ENCODE peak calls at places on chromosomes 13 and 19, in eight cellular contexts. V, K, X, C, E, I, G and A are unnamed samples.

GRCh38 chr19:28633223-28634030 is 579.5 kb downstream of the UQCRFS1 start:
- DNase-seq in V (no peak), K (peak; percentile 35), X (peak; percentile 85), C (peak; percentile 61), E (peak; percentile 73), I (peak; percentile 74), G (peak; percentile 61), A (peak; percentile 68)

GRCh38 chr19:42693760-42694350 is 46.4 kb downstream of the PSG3 start:
- DNase-seq in V (peak; percentile 47), K (peak; percentile 57), X (peak; percentile 65), C (peak; percentile 51), E (peak; percentile 63), I (no peak), G (peak; percentile 35), A (no peak)

GRCh38 chr19:16367269-16367683 is 42.6 kb downstream of the KLF2 start:
- DNase-seq in V (no peak), K (peak; percentile 71), X (no peak), C (no peak), E (no peak), I (no peak), G (no peak), A (no peak)

GRCh38 chr19:42246143-42246868 is 3.9 kb upstream of the GSK3A start:
- DNase-seq in V (peak; percentile 84), K (no peak), X (peak; percentile 86), C (peak; percentile 80), E (peak; percentile 75), I (peak; percentile 80), G (peak; percentile 69), A (peak; percentile 47)

GRCh38 chr13:72004975-72005374 is 138.0 kb upstream of the DACH1 start:
- DNase-seq in V (no peak), K (no peak), X (peak; percentile 84), C (peak; percentile 1), E (no peak), I (peak; percentile 20), G (no peak), A (no peak)

GRCh38 chr13:60759499-60759898 is 362.5 kb downstream of the TDRD3 start:
- DNase-seq in V (no peak), K (no peak), X (peak; percentile 10), C (peak; percentile 27), E (no peak), I (peak; percentile 72), G (no peak), A (no peak)

GRCh38 chr13:20547479-20547908 is 19.5 kb upstream of the IFT88 start:
- DNase-seq in V (no peak), K (no peak), X (no peak), C (no peak), E (no peak), I (no peak), G (no peak), A (no peak)

GRCh38 chr19:14117668-14118164 is at the start of gene PRKACA:
- DNase-seq in V (peak; percentile 99), K (peak; percentile 100), X (peak; percentile 98), C (peak; percentile 99), E (peak; percentile 99), I (peak; percentile 100), G (peak; percentile 98), A (peak; percentile 97)

GRCh38 chr13:74129500-74130144 is 4.6 kb downstream of the KLF12 start:
- DNase-seq in V (peak; percentile 44), K (no peak), X (peak; percentile 22), C (no peak), E (no peak), I (no peak), G (no peak), A (no peak)

GRCh38 chr19:41848666-41849065 is 3.8 kb downstream of the DMRTC2 start:
- DNase-seq in V (no peak), K (peak; percentile 6), X (no peak), C (no peak), E (no peak), I (no peak), G (no peak), A (no peak)

GRCh38 chr13:112924365-112924764 is 44.6 kb upstream of the MCF2L start:
- DNase-seq in V (no peak), K (no peak), X (no peak), C (no peak), E (no peak), I (no peak), G (no peak), A (no peak)

GRCh38 chr13:112928958-112929777 is 39.8 kb upstream of the MCF2L start:
- DNase-seq in V (peak; percentile 44), K (no peak), X (peak; percentile 23), C (peak; percentile 48), E (no peak), I (no peak), G (no peak), A (no peak)

GRCh38 chr13:112928020-112928931 is 40.7 kb upstream of the MCF2L start:
- DNase-seq in V (no peak), K (no peak), X (no peak), C (no peak), E (no peak), I (no peak), G (no peak), A (no peak)

GRCh38 chr13:112926003-112926402 is 43.0 kb upstream of the MCF2L start:
- DNase-seq in V (no peak), K (no peak), X (no peak), C (no peak), E (no peak), I (no peak), G (no peak), A (no peak)

GRCh38 chr13:112926993-112927392 is 42.0 kb upstream of the MCF2L start:
- DNase-seq in V (no peak), K (no peak), X (no peak), C (no peak), E (no peak), I (no peak), G (no peak), A (no peak)
- TF ChIP-seq CTCF in V (no peak), K (no peak), X (no peak), C (no peak), E (no peak), I (no peak), G (no peak), A (no peak)

GRCh38 chr19:9498183-9498902 is at the start of gene ZNF560:
- DNase-seq in V (peak; percentile 57), K (no peak), X (peak; percentile 67), C (peak; percentile 27), E (peak; percentile 59), I (no peak), G (peak; percentile 84), A (no peak)
- TF ChIP-seq CTCF in V (peak; percentile 49), K (no peak), X (peak; percentile 56), C (peak; percentile 16), E (peak; percentile 55), I (peak; percentile 12), G (peak; percentile 85), A (no peak)

GRCh38 chr19:58453743-58454142 is 2.3 kb downstream of the ZNF324B start:
- DNase-seq in V (no peak), K (no peak), X (no peak), C (no peak), E (no peak), I (no peak), G (no peak), A (no peak)

GRCh38 chr19:58455306-58455705 is 3.9 kb downstream of the ZNF324B start:
- DNase-seq in V (no peak), K (no peak), X (no peak), C (no peak), E (no peak), I (no peak), G (no peak), A (no peak)

GRCh38 chr19:58456111-58456510 is 4.7 kb downstream of the ZNF324B start:
- DNase-seq in V (no peak), K (no peak), X (no peak), C (no peak), E (no peak), I (no peak), G (no peak), A (no peak)

GRCh38 chr19:58451358-58452101 is at the start of gene ZNF324B:
- DNase-seq in V (peak; percentile 95), K (peak; percentile 97), X (peak; percentile 94), C (peak; percentile 95), E (peak; percentile 96), I (peak; percentile 99), G (peak; percentile 97), A (peak; percentile 97)

GRCh38 chr19:58450836-58451357 is 525 bp upstream of the ZNF324B start:
- DNase-seq in V (no peak), K (no peak), X (no peak), C (no peak), E (no peak), I (no peak), G (no peak), A (no peak)
- TF ChIP-seq CTCF in V (no peak), K (no peak), X (no peak), C (no peak), E (no peak), I (no peak), G (no peak), A (no peak)

GRCh38 chr19:35205733-35206323 is 22.7 kb downstream of the FAM187B start:
- DNase-seq in V (no peak), K (no peak), X (no peak), C (no peak), E (no peak), I (no peak), G (no peak), A (no peak)

GRCh38 chr19:35206379-35206778 is 22.2 kb downstream of the FAM187B start:
- DNase-seq in V (no peak), K (peak; percentile 40), X (no peak), C (no peak), E (no peak), I (no peak), G (no peak), A (no peak)

GRCh38 chr19:35199481-35199880 is 29.1 kb downstream of the FAM187B start:
- DNase-seq in V (no peak), K (no peak), X (no peak), C (no peak), E (no peak), I (no peak), G (no peak), A (no peak)

GRCh38 chr19:35204799-35205732 is 23.5 kb downstream of the FAM187B start:
- DNase-seq in V (no peak), K (peak; percentile 78), X (no peak), C (no peak), E (no peak), I (no peak), G (no peak), A (no peak)

DNA sequence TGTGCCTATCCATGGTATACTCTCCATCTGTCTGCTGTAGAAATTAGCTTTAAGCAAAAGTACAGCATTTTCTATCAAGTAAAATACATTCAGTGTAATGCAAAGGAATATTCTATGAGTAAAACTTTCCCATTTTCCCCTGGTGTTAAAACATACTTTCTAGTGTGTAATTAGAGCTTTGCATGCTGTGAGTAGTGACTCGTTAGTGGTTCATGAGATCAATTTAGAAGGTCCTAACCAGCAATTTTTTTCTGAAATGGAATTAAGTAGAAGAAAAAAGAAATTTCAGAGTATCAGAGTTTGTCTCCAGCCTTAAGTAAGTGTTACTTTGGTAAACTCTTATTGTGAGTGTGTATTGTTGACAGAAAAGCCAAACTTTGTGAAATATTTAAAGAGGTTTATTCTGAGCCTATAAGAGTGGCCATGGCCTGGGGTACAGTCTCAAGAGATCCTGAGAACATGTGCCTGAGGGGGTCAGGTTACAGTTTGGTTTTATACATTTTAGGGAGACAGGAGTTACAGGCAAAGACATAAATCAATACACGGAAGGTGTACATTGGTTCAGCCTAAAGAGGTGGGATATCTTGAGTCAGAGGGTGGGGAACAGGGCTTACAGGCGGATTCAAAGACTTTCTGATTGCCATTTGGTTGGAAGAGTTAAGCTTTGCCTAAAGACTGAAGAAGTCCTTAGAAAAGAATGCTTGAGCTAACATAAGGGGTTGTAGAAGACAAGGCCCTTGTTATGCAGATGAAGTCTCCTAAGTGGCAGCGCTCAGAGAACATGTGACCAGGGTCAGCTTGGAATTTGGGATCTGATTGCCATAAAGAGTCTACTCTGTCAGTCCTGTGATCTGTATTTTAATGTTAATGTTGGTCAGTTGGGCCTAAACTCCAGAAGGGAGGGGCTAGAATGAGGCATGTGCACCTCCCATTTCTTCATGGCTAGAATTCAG is 25.5 kb downstream of the FAM187B start:
- DNase-seq in V (no peak), K (no peak), X (no peak), C (no peak), E (peak; percentile 54), I (peak; percentile 67), G (no peak), A (no peak)
- TF ChIP-seq CTCF in V (no peak), K (no peak), X (no peak), C (no peak), E (no peak), I (no peak), G (no peak), A (no peak)